ENCODE peak calls at places on chromosome 1, in nine cellular contexts. One of them, this sample, is unnamed.

GRCh38 chr1:209187589-209187988 is 395.9 kb upstream of the CAMK1G start:
- DNase-seq in CD8-positive, alpha-beta memory T cell: no peak
- DNase-seq in stomach: no peak
- DNase-seq in PC-9: no peak
- DNase-seq in OCI-LY7: no peak
- DNase-seq in mesenchymal stem cell: no peak
- DNase-seq in mesendoderm: no peak
- DNase-seq in IMR-90: no peak
- DNase-seq in heart left ventricle: no peak
- DNase-seq in this sample: no peak

GRCh38 chr1:89686520-89686919 is 53.6 kb downstream of the LRRC8C start:
- DNase-seq in CD8-positive, alpha-beta memory T cell: no peak
- DNase-seq in stomach: no peak
- DNase-seq in PC-9: no peak
- DNase-seq in OCI-LY7: no peak
- DNase-seq in mesenchymal stem cell: no peak
- DNase-seq in mesendoderm: no peak
- DNase-seq in IMR-90: no peak
- DNase-seq in heart left ventricle: no peak
- DNase-seq in this sample: no peak

GRCh38 chr1:58062635-58063034 is 483.9 kb downstream of the OMA1 start:
- DNase-seq in CD8-positive, alpha-beta memory T cell: no peak
- DNase-seq in stomach: no peak
- DNase-seq in PC-9: no peak
- DNase-seq in OCI-LY7: no peak
- DNase-seq in mesenchymal stem cell: no peak
- DNase-seq in mesendoderm: no peak
- DNase-seq in IMR-90: no peak
- DNase-seq in heart left ventricle: no peak
- DNase-seq in this sample: no peak

GRCh38 chr1:245788269-245788668 is 633.5 kb downstream of the KIF26B start:
- DNase-seq in CD8-positive, alpha-beta memory T cell: no peak
- DNase-seq in stomach: no peak
- DNase-seq in PC-9: no peak
- DNase-seq in OCI-LY7: no peak
- DNase-seq in mesenchymal stem cell: peak; percentile 89
- DNase-seq in mesendoderm: no peak
- DNase-seq in IMR-90: peak; percentile 98
- DNase-seq in heart left ventricle: no peak
- DNase-seq in this sample: peak; percentile 99

GRCh38 chr1:6960291-6960758 is 175.1 kb downstream of the CAMTA1 start:
- DNase-seq in CD8-positive, alpha-beta memory T cell: no peak
- DNase-seq in stomach: no peak
- DNase-seq in PC-9: peak; percentile 53
- DNase-seq in OCI-LY7: no peak
- DNase-seq in mesenchymal stem cell: no peak
- DNase-seq in mesendoderm: no peak
- DNase-seq in IMR-90: peak; percentile 45
- DNase-seq in heart left ventricle: peak; percentile 73
- DNase-seq in this sample: peak; percentile 55

GRCh38 chr1:1550591-1551432 is 10.4 kb upstream of the TMEM240 start:
- DNase-seq in CD8-positive, alpha-beta memory T cell: no peak
- DNase-seq in stomach: no peak
- DNase-seq in PC-9: no peak
- DNase-seq in OCI-LY7: no peak
- DNase-seq in mesenchymal stem cell: peak; percentile 57
- DNase-seq in mesendoderm: peak; percentile 72
- DNase-seq in IMR-90: peak; percentile 36
- DNase-seq in heart left ventricle: no peak
- DNase-seq in this sample: no peak

GRCh38 chr1:214259353-214259982 is 21.5 kb upstream of the SMYD2 start:
- DNase-seq in CD8-positive, alpha-beta memory T cell: no peak
- DNase-seq in stomach: no peak
- DNase-seq in PC-9: no peak
- DNase-seq in OCI-LY7: no peak
- DNase-seq in mesenchymal stem cell: peak; percentile 26
- DNase-seq in mesendoderm: peak; percentile 48
- DNase-seq in IMR-90: peak; percentile 50
- DNase-seq in heart left ventricle: no peak
- DNase-seq in this sample: no peak

GRCh38 chr1:230747139-230747730 is at the start of gene CAPN9:
- DNase-seq in CD8-positive, alpha-beta memory T cell: no peak
- DNase-seq in stomach: peak; percentile 66
- DNase-seq in PC-9: no peak
- DNase-seq in OCI-LY7: no peak
- DNase-seq in mesenchymal stem cell: no peak
- DNase-seq in mesendoderm: no peak
- DNase-seq in IMR-90: no peak
- DNase-seq in heart left ventricle: no peak
- DNase-seq in this sample: no peak

GRCh38 chr1:218488986-218489385 is 143.8 kb downstream of the TGFB2 start:
- DNase-seq in CD8-positive, alpha-beta memory T cell: no peak
- DNase-seq in stomach: no peak
- DNase-seq in PC-9: peak; percentile 69
- DNase-seq in OCI-LY7: no peak
- DNase-seq in mesenchymal stem cell: no peak
- DNase-seq in mesendoderm: peak; percentile 59
- DNase-seq in IMR-90: peak; percentile 22
- DNase-seq in heart left ventricle: no peak
- DNase-seq in this sample: peak; percentile 95

GRCh38 chr1:241842565-241842964 is 5.4 kb upstream of the EXO1 start:
- DNase-seq in CD8-positive, alpha-beta memory T cell: no peak
- DNase-seq in stomach: no peak
- DNase-seq in PC-9: no peak
- DNase-seq in OCI-LY7: no peak
- DNase-seq in mesenchymal stem cell: peak; percentile 70
- DNase-seq in mesendoderm: peak; percentile 18
- DNase-seq in IMR-90: peak; percentile 81
- DNase-seq in heart left ventricle: no peak
- DNase-seq in this sample: peak; percentile 64

GRCh38 chr1:177122869-177123268 is 41.6 kb downstream of the ASTN1 start:
- DNase-seq in CD8-positive, alpha-beta memory T cell: no peak
- DNase-seq in stomach: no peak
- DNase-seq in PC-9: no peak
- DNase-seq in OCI-LY7: no peak
- DNase-seq in mesenchymal stem cell: no peak
- DNase-seq in mesendoderm: no peak
- DNase-seq in IMR-90: no peak
- DNase-seq in heart left ventricle: no peak
- DNase-seq in this sample: no peak

DNA sequence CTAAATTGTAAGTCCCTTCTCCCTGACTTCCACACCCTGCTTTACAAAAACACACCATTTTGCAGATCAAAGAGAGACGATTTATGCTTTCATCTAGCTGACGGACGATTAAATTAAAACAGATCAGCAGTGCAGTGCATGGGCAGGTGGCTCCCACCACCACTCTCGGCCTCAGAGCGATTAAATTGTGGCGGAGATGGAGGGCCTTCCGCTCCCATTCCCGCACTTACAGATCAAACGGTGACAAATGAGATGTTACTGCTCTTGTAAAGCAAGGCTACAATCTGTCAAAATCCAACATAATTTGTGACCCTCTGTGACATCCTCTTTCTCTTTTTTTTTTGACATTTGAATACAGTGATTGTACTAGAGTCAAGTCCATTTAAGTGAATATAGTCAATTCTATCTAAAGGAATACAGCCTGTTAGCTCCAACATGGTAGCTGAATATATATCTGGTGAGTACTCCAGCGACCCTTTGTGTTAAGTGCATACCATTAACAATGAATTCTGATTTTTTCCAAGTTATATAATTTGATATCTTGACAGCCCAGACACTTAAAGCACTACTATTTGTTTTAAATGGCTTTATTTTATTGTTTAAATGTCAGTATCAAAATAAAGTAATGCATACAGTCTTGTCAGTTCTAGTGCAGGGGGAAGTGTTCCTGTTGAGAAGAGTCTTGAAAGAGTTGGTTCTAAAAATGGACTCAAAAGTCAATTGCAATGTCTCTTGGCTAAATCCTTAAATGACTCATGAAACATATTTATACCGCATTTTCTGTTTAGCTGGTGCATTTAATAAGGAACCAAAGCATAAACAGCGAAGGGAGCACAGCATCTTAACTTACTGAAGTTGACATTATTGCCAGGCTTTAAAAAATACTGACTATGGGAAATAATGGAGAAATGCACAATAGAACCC is 109.0 kb downstream of the ESRRG start:
- DNase-seq in CD8-positive, alpha-beta memory T cell: no peak
- DNase-seq in stomach: no peak
- DNase-seq in PC-9: no peak
- DNase-seq in OCI-LY7: no peak
- DNase-seq in mesenchymal stem cell: no peak
- DNase-seq in mesendoderm: no peak
- DNase-seq in IMR-90: no peak
- DNase-seq in heart left ventricle: no peak
- DNase-seq in this sample: no peak
- H3K27ac ChIP-seq in CD8-positive, alpha-beta memory T cell: no peak overlapping the region
- H3K27ac ChIP-seq in stomach: no peak overlapping the region
- H3K27ac ChIP-seq in PC-9: no peak overlapping the region
- H3K27ac ChIP-seq in OCI-LY7: no peak overlapping the region
- H3K27ac ChIP-seq in mesenchymal stem cell: no peak overlapping the region
- H3K27ac ChIP-seq in mesendoderm: no peak overlapping the region
- H3K27ac ChIP-seq in IMR-90: no peak overlapping the region
- H3K27ac ChIP-seq in heart left ventricle: peak overlapping the region; percentile 53
- H3K27ac ChIP-seq in this sample: no peak overlapping the region

DNA sequence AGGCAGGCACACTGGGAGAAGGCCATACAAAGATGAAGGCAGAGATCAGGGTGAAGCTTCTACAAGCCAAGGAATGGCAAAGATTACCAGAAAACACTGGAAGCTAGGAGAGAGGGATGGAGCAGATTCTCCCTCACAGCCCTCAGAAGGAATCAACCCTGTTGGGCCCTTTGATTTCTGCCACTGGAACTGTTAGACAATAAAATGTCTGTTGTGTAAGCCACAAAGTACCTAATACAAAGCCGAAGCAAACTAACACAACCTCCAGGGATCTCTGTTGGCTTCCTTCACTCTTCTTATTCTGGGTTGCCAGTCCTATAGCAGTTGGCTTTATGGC is 1.7 kb upstream of the PLA2G2A start:
- DNase-seq in CD8-positive, alpha-beta memory T cell: no peak
- DNase-seq in stomach: no peak
- DNase-seq in PC-9: no peak
- DNase-seq in OCI-LY7: no peak
- DNase-seq in mesenchymal stem cell: no peak
- DNase-seq in mesendoderm: no peak
- DNase-seq in IMR-90: no peak
- DNase-seq in heart left ventricle: no peak
- DNase-seq in this sample: no peak
- H3K27ac ChIP-seq in CD8-positive, alpha-beta memory T cell: no peak overlapping the region
- H3K27ac ChIP-seq in stomach: no peak overlapping the region
- H3K27ac ChIP-seq in PC-9: no peak overlapping the region
- H3K27ac ChIP-seq in OCI-LY7: no peak overlapping the region
- H3K27ac ChIP-seq in mesenchymal stem cell: no peak overlapping the region
- H3K27ac ChIP-seq in mesendoderm: no peak overlapping the region
- H3K27ac ChIP-seq in IMR-90: no peak overlapping the region
- H3K27ac ChIP-seq in heart left ventricle: peak overlapping the region; percentile 22
- H3K27ac ChIP-seq in this sample: no peak overlapping the region

GRCh38 chr1:12480748-12481362 is 137.2 kb downstream of the DHRS3 start:
- DNase-seq in CD8-positive, alpha-beta memory T cell: no peak
- DNase-seq in stomach: no peak
- DNase-seq in PC-9: peak; percentile 73
- DNase-seq in OCI-LY7: peak; percentile 63
- DNase-seq in mesenchymal stem cell: peak; percentile 84
- DNase-seq in mesendoderm: peak; percentile 79
- DNase-seq in IMR-90: peak; percentile 96
- DNase-seq in heart left ventricle: no peak
- DNase-seq in this sample: peak; percentile 97
- H3K27ac ChIP-seq in CD8-positive, alpha-beta memory T cell: no peak overlapping the region
- H3K27ac ChIP-seq in stomach: peak overlapping the region; percentile 74
- H3K27ac ChIP-seq in PC-9: peak overlapping the region; percentile 96
- H3K27ac ChIP-seq in OCI-LY7: peak overlapping the region; percentile 27
- H3K27ac ChIP-seq in mesenchymal stem cell: no peak overlapping the region
- H3K27ac ChIP-seq in mesendoderm: no peak overlapping the region
- H3K27ac ChIP-seq in IMR-90: peak overlapping the region; percentile 20
- H3K27ac ChIP-seq in heart left ventricle: peak overlapping the region; percentile 4
- H3K27ac ChIP-seq in this sample: peak overlapping the region; percentile 61

DNA sequence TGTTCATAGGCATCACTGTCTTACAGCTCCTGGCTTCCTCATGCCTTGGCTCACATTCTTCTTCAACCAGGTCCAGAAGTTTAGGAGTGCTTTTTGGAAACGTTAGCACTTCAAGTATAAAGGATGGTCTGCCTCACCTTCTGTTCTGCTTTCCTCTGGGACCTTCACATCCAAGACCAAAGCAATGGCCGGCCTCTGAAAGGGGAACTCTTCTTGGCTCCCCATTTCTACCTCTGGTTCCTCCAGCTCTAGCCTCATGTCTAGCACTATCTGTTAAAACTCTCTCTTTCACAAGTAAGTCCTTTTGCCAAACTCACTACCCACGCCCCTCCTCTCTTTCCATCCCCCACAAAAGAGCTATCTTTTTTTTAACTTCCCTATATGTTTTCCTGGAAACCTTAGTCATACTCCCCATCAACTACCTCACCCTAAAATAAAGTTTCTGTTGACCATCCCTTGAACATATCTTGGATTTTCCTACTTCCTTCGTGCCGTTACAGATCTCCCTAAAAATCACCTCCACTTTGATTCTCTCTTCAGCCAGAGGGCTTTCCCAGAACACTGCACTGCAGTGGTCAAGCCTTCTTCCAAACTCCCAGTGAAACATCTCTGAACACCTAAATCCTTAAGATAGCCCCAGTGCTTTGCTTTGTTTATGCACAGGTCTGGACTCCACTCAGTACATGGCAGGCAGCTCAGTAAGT is 7.9 kb downstream of the SORT1 start:
- DNase-seq in CD8-positive, alpha-beta memory T cell: no peak
- DNase-seq in stomach: no peak
- DNase-seq in PC-9: no peak
- DNase-seq in OCI-LY7: no peak
- DNase-seq in mesenchymal stem cell: no peak
- DNase-seq in mesendoderm: no peak
- DNase-seq in IMR-90: no peak
- DNase-seq in heart left ventricle: no peak
- DNase-seq in this sample: no peak
- H3K27ac ChIP-seq in CD8-positive, alpha-beta memory T cell: peak overlapping the region; percentile 71
- H3K27ac ChIP-seq in stomach: peak overlapping the region; percentile 86
- H3K27ac ChIP-seq in PC-9: no peak overlapping the region
- H3K27ac ChIP-seq in OCI-LY7: peak overlapping the region; percentile 90
- H3K27ac ChIP-seq in mesenchymal stem cell: no peak overlapping the region
- H3K27ac ChIP-seq in mesendoderm: no peak overlapping the region
- H3K27ac ChIP-seq in IMR-90: peak overlapping the region; percentile 57
- H3K27ac ChIP-seq in heart left ventricle: peak overlapping the region; percentile 87
- H3K27ac ChIP-seq in this sample: peak overlapping the region; percentile 9